ENCODE peak calls at places on chromosomes 6 and 20, in eight cellular contexts. One of them, this sample, is unnamed.
A peak's percentile ranks its signal among the peaks of the same experiment; 100 is the strongest.

GRCh38 chr6:79145301-79145700 is 67.2 kb upstream of the PHIP start:
- DNase-seq in MM.1S: no peak
- DNase-seq in GM23248: no peak
- DNase-seq in OCI-LY7: no peak
- DNase-seq in hepatocyte: no peak
- DNase-seq in GM23338: no peak
- DNase-seq in HCT116: no peak
- DNase-seq in PC-3: no peak
- DNase-seq in this sample: no peak

GRCh38 chr20:37392441-37393195 is 46.7 kb downstream of the SRC start:
- DNase-seq in MM.1S: peak; percentile 47
- DNase-seq in GM23248: peak; percentile 55
- DNase-seq in OCI-LY7: peak; percentile 60
- DNase-seq in hepatocyte: no peak
- DNase-seq in GM23338: peak; percentile 75
- DNase-seq in HCT116: no peak
- DNase-seq in PC-3: peak; percentile 27
- DNase-seq in this sample: no peak

GRCh38 chr6:125802943-125803377 is 12.2 kb downstream of the NCOA7 start:
- DNase-seq in MM.1S: no peak
- DNase-seq in GM23248: no peak
- DNase-seq in OCI-LY7: peak; percentile 35
- DNase-seq in hepatocyte: no peak
- DNase-seq in GM23338: no peak
- DNase-seq in HCT116: no peak
- DNase-seq in PC-3: peak; percentile 17
- DNase-seq in this sample: no peak

GRCh38 chr20:43942213-43942590 is 27.6 kb downstream of the TOX2 start:
- DNase-seq in MM.1S: no peak
- DNase-seq in GM23248: no peak
- DNase-seq in OCI-LY7: no peak
- DNase-seq in hepatocyte: no peak
- DNase-seq in GM23338: no peak
- DNase-seq in HCT116: no peak
- DNase-seq in PC-3: no peak
- DNase-seq in this sample: no peak

GRCh38 chr6:84498905-84499304 is 265.5 kb downstream of the TBX18 start:
- DNase-seq in MM.1S: no peak
- DNase-seq in GM23248: no peak
- DNase-seq in OCI-LY7: no peak
- DNase-seq in hepatocyte: no peak
- DNase-seq in GM23338: no peak
- DNase-seq in HCT116: no peak
- DNase-seq in PC-3: no peak
- DNase-seq in this sample: no peak

GRCh38 chr6:150924808-150925654 is 59.5 kb downstream of the MTHFD1L start:
- DNase-seq in MM.1S: no peak
- DNase-seq in GM23248: peak; percentile 78
- DNase-seq in OCI-LY7: no peak
- DNase-seq in hepatocyte: no peak
- DNase-seq in GM23338: peak; percentile 25
- DNase-seq in HCT116: no peak
- DNase-seq in PC-3: no peak
- DNase-seq in this sample: no peak

GRCh38 chr6:84635081-84635745 is 129.2 kb downstream of the TBX18 start:
- DNase-seq in MM.1S: no peak
- DNase-seq in GM23248: peak; percentile 62
- DNase-seq in OCI-LY7: no peak
- DNase-seq in hepatocyte: peak; percentile 10
- DNase-seq in GM23338: no peak
- DNase-seq in HCT116: no peak
- DNase-seq in PC-3: no peak
- DNase-seq in this sample: peak; percentile 65

GRCh38 chr6:97195117-97195516 is 87.9 kb downstream of the MMS22L start:
- DNase-seq in MM.1S: no peak
- DNase-seq in GM23248: peak; percentile 30
- DNase-seq in OCI-LY7: no peak
- DNase-seq in hepatocyte: no peak
- DNase-seq in GM23338: no peak
- DNase-seq in HCT116: no peak
- DNase-seq in PC-3: no peak
- DNase-seq in this sample: no peak

GRCh38 chr6:168525926-168526630 is 85.1 kb downstream of the SMOC2 start:
- DNase-seq in MM.1S: no peak
- DNase-seq in GM23248: no peak
- DNase-seq in OCI-LY7: no peak
- DNase-seq in hepatocyte: no peak
- DNase-seq in GM23338: no peak
- DNase-seq in HCT116: no peak
- DNase-seq in PC-3: no peak
- DNase-seq in this sample: no peak

GRCh38 chr6:48951917-48952316 is 511.1 kb downstream of the MMUT start:
- DNase-seq in MM.1S: no peak
- DNase-seq in GM23248: no peak
- DNase-seq in OCI-LY7: no peak
- DNase-seq in hepatocyte: no peak
- DNase-seq in GM23338: no peak
- DNase-seq in HCT116: no peak
- DNase-seq in PC-3: no peak
- DNase-seq in this sample: no peak

GRCh38 chr6:154229796-154230195 is 126.8 kb downstream of the IPCEF1 start:
- DNase-seq in MM.1S: no peak
- DNase-seq in GM23248: no peak
- DNase-seq in OCI-LY7: no peak
- DNase-seq in hepatocyte: no peak
- DNase-seq in GM23338: no peak
- DNase-seq in HCT116: no peak
- DNase-seq in PC-3: no peak
- DNase-seq in this sample: no peak

GRCh38 chr6:166624275-166624674 is 2.8 kb downstream of the RPS6KA2 start:
- DNase-seq in MM.1S: no peak
- DNase-seq in GM23248: peak; percentile 79
- DNase-seq in OCI-LY7: peak; percentile 14
- DNase-seq in hepatocyte: peak; percentile 42
- DNase-seq in GM23338: no peak
- DNase-seq in HCT116: no peak
- DNase-seq in PC-3: no peak
- DNase-seq in this sample: no peak

GRCh38 chr6:15355683-15356099 is 109.8 kb downstream of the JARID2 start:
- DNase-seq in MM.1S: no peak
- DNase-seq in GM23248: no peak
- DNase-seq in OCI-LY7: peak; percentile 23
- DNase-seq in hepatocyte: no peak
- DNase-seq in GM23338: no peak
- DNase-seq in HCT116: no peak
- DNase-seq in PC-3: no peak
- DNase-seq in this sample: no peak

GRCh38 chr20:11153819-11154218 is 480.0 kb upstream of the JAG1 start:
- DNase-seq in MM.1S: no peak
- DNase-seq in GM23248: no peak
- DNase-seq in OCI-LY7: no peak
- DNase-seq in hepatocyte: no peak
- DNase-seq in GM23338: no peak
- DNase-seq in HCT116: no peak
- DNase-seq in PC-3: peak; percentile 82
- DNase-seq in this sample: peak; percentile 36

GRCh38 chr6:26493258-26493657 is 6.8 kb upstream of the BTN1A1 start:
- DNase-seq in MM.1S: peak; percentile 69
- DNase-seq in GM23248: peak; percentile 27
- DNase-seq in OCI-LY7: peak; percentile 71
- DNase-seq in hepatocyte: no peak
- DNase-seq in GM23338: peak; percentile 39
- DNase-seq in HCT116: no peak
- DNase-seq in PC-3: peak; percentile 27
- DNase-seq in this sample: no peak

GRCh38 chr20:61875996-61876395 is 189.7 kb downstream of the TAF4 start:
- DNase-seq in MM.1S: no peak
- DNase-seq in GM23248: no peak
- DNase-seq in OCI-LY7: no peak
- DNase-seq in hepatocyte: no peak
- DNase-seq in GM23338: no peak
- DNase-seq in HCT116: no peak
- DNase-seq in PC-3: no peak
- DNase-seq in this sample: no peak

GRCh38 chr20:61873651-61874420 is 191.8 kb downstream of the TAF4 start:
- DNase-seq in MM.1S: no peak
- DNase-seq in GM23248: no peak
- DNase-seq in OCI-LY7: no peak
- DNase-seq in hepatocyte: no peak
- DNase-seq in GM23338: no peak
- DNase-seq in HCT116: no peak
- DNase-seq in PC-3: no peak
- DNase-seq in this sample: no peak

GRCh38 chr20:61874421-61875068 is 191.1 kb downstream of the TAF4 start:
- DNase-seq in MM.1S: no peak
- DNase-seq in GM23248: peak; percentile 21
- DNase-seq in OCI-LY7: peak; percentile 7
- DNase-seq in hepatocyte: peak; percentile 28
- DNase-seq in GM23338: peak; percentile 78
- DNase-seq in HCT116: peak; percentile 32
- DNase-seq in PC-3: peak; percentile 75
- DNase-seq in this sample: no peak

GRCh38 chr20:61876931-61877330 is 188.8 kb downstream of the TAF4 start:
- DNase-seq in MM.1S: no peak
- DNase-seq in GM23248: no peak
- DNase-seq in OCI-LY7: no peak
- DNase-seq in hepatocyte: no peak
- DNase-seq in GM23338: no peak
- DNase-seq in HCT116: no peak
- DNase-seq in PC-3: no peak
- DNase-seq in this sample: no peak

DNA sequence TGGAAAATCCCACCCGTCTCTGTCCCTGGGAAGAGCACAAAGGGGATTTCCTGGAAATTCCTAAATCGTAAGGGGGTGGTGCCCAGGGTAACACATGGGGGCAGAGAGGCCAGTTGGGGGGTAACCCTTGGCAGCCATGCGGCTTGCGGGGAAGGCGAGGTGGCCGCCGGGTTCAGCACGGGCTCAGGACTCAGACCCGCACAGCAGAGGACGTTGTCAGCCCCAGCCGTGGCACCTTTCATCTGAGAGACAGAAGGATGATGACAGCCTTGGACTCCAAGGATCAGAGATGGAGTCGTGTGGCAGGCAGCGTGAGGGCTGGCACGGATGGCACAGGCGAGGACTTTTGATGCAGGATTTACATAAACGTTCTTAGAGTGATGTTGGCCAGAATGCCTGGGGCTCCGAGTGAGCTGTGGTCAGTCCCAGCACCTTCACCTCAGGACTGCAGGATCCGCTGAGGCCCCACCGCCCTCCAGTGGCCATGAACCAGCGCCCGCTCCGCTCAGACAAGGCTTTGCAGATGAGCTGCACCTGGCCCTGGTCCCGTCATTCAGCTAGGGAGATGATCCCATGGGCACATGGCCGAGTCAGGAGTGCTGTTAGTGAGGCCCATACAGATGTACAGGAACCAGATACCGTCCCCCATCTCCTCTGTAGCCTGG is 190.3 kb downstream of the TAF4 start:
- DNase-seq in MM.1S: no peak
- DNase-seq in GM23248: no peak
- DNase-seq in OCI-LY7: no peak
- DNase-seq in hepatocyte: no peak
- DNase-seq in GM23338: peak; percentile 41
- DNase-seq in HCT116: no peak
- DNase-seq in PC-3: peak; percentile 17
- DNase-seq in this sample: no peak
- H3K9me2 ChIP-seq in MM.1S: no peaks in the 10 kb centered on the region
- H3K9me2 ChIP-seq in GM23248: no peaks in the 10 kb centered on the region
- H3K9me2 ChIP-seq in OCI-LY7: no peaks in the 10 kb centered on the region
- H3K9me2 ChIP-seq in hepatocyte: no peaks in the 10 kb centered on the region
- H3K9me2 ChIP-seq in GM23338: no peaks in the 10 kb centered on the region
- H3K9me2 ChIP-seq in HCT116: no peaks in the 10 kb centered on the region
- H3K9me2 ChIP-seq in PC-3: no peaks in the 10 kb centered on the region
- H3K9me2 ChIP-seq in this sample: no peaks in the 10 kb centered on the region

GRCh38 chr20:25059866-25060465 is 2.0 kb upstream of the ACSS1 start:
- DNase-seq in MM.1S: no peak
- DNase-seq in GM23248: no peak
- DNase-seq in OCI-LY7: no peak
- DNase-seq in hepatocyte: no peak
- DNase-seq in GM23338: no peak
- DNase-seq in HCT116: no peak
- DNase-seq in PC-3: peak; percentile 13
- DNase-seq in this sample: no peak
- H3K27ac ChIP-seq in MM.1S: no peak overlapping the region
- H3K27ac ChIP-seq in GM23248: no peak overlapping the region
- H3K27ac ChIP-seq in OCI-LY7: no peak overlapping the region
- H3K27ac ChIP-seq in hepatocyte: no peak overlapping the region
- H3K27ac ChIP-seq in GM23338: no peak overlapping the region
- H3K27ac ChIP-seq in HCT116: no peak overlapping the region
- H3K27ac ChIP-seq in PC-3: no peak overlapping the region
- H3K27ac ChIP-seq in this sample: no peak overlapping the region

DNA sequence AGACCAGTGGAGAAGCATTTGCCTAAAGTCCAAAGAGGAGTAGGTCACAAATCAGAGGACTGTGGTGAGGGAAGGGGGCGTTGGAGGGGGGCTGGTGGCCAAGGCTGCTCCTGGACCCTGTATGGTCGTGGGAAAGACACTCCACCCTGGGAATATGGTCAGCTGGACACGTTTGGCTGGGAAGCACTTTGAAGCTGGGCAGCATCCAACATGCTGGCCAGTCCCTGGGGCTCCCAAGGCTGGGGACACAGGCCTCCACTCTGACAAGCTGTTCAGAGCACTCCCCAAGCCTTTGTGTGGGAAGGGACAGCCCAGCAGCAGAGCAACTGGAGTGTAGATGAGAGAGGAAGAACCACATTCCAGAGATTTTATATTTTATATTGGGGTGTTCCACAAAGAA is 203.2 kb downstream of the ANKRD60 start:
- DNase-seq in MM.1S: no peak
- DNase-seq in GM23248: no peak
- DNase-seq in OCI-LY7: no peak
- DNase-seq in hepatocyte: no peak
- DNase-seq in GM23338: no peak
- DNase-seq in HCT116: no peak
- DNase-seq in PC-3: no peak
- DNase-seq in this sample: no peak
- H2AFZ ChIP-seq in MM.1S: no peak overlapping the region
- H2AFZ ChIP-seq in GM23248: no peak overlapping the region
- H2AFZ ChIP-seq in OCI-LY7: no peak overlapping the region
- H2AFZ ChIP-seq in hepatocyte: no peak overlapping the region
- H2AFZ ChIP-seq in GM23338: no peak overlapping the region
- H2AFZ ChIP-seq in HCT116: no peak overlapping the region
- H2AFZ ChIP-seq in PC-3: no peak overlapping the region
- H2AFZ ChIP-seq in this sample: no peak overlapping the region

DNA sequence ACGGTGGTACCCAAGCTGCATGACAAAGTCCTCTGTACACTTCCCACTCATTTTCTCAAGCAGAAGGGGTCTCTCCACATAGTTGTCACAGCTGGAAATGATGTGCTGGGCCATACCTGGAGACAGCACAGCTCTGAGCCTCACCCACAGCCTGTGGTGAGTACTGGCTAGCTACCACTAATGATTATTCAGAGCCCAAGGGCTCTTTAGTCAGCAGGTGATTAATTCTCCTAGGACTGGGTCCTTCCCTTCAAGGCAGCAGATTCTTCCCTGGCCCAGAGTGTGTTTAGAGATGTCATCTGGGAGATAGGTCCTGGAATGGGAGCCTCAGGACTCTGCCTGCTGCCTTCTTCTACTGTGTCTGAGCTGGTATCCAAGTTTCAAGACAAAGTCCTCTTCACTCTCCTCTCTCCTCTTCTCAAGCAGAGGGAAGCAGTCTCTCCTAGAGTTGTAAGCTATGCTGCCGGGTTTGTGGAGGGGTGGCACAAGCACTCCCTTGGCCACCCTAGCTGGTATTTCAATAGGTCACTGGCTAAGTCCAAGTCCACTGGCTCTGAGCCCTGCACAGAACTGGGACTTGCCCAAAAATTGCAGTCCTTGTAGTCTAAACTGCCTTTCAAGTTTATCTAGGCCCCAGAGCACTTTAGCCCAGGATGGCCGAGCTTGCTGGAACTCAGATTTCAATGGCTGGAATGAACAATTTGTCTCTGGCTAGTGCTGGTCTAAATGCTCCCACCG is 49.8 kb upstream of the VGLL2 start:
- DNase-seq in MM.1S: no peak
- DNase-seq in GM23248: no peak
- DNase-seq in OCI-LY7: no peak
- DNase-seq in hepatocyte: no peak
- DNase-seq in GM23338: no peak
- DNase-seq in HCT116: no peak
- DNase-seq in PC-3: peak; percentile 46
- DNase-seq in this sample: no peak
- H3K9me2 ChIP-seq in MM.1S: no peaks in the 10 kb centered on the region
- H3K9me2 ChIP-seq in GM23248: no peaks in the 10 kb centered on the region
- H3K9me2 ChIP-seq in OCI-LY7: no peaks in the 10 kb centered on the region
- H3K9me2 ChIP-seq in hepatocyte: no peaks in the 10 kb centered on the region
- H3K9me2 ChIP-seq in GM23338: peaks cover under 1% of the 10 kb centered on the region
- H3K9me2 ChIP-seq in HCT116: no peaks in the 10 kb centered on the region
- H3K9me2 ChIP-seq in PC-3: no peaks in the 10 kb centered on the region
- H3K9me2 ChIP-seq in this sample: no peaks in the 10 kb centered on the region